ENCODE peak calls at places on chromosomes 2 and 18, in eight cellular contexts. L, D, X, G, P, V, T and E are unnamed samples.
A peak's percentile ranks its signal among the peaks of the same experiment; 100 is the strongest.

GRCh38 chr2:18047896-18048657 is 169.6 kb downstream of the KCNS3 start:
- DNase-seq in L (no peak), T (no peak), G (no peak), V (peak; percentile 72), D (peak; percentile 13), X (peak; percentile 4), P (no peak), E (peak; percentile 91)

GRCh38 chr2:37389984-37390765 is 45.7 kb downstream of the QPCT start:
- DNase-seq in X (peak; percentile 92), D (peak; percentile 26), T (peak; percentile 70), G (no peak), V (no peak), P (peak; percentile 88), L (no peak), E (no peak)

GRCh38 chr2:225002039-225002655 is 40.1 kb downstream of the DOCK10 start:
- DNase-seq in L (no peak), D (peak; percentile 53), G (no peak), X (no peak), T (peak; percentile 70), P (peak; percentile 70), V (peak; percentile 17), E (no peak)

GRCh38 chr2:145230546-145230945 is 710.6 kb upstream of the ZEB2 start:
- DNase-seq in X (no peak), V (no peak), T (peak; percentile 4), D (no peak), G (no peak), L (no peak), P (no peak), E (no peak)

GRCh38 chr2:3062476-3063260 is 314.9 kb downstream of the EIPR1 start:
- DNase-seq in V (no peak), G (no peak), D (no peak), L (no peak), T (no peak), X (no peak), P (no peak), E (no peak)

GRCh38 chr18:50429207-50429948 is 54.5 kb downstream of the SKA1 start:
- DNase-seq in G (no peak), X (no peak), P (peak; percentile 29), V (no peak), L (no peak), D (no peak), T (peak; percentile 3), E (no peak)

GRCh38 chr2:197108758-197109157 is 182.3 kb upstream of the PGAP1 start:
- DNase-seq in L (no peak), V (peak; percentile 86), P (no peak), D (peak; percentile 83), T (peak; percentile 70), X (no peak), G (no peak), E (no peak)

GRCh38 chr2:10035053-10035422 is 8.3 kb upstream of the KLF11 start:
- DNase-seq in L (no peak), G (no peak), X (no peak), V (no peak), T (no peak), D (no peak), P (no peak), E (no peak)

GRCh38 chr2:229610871-229611270 is 103.5 kb downstream of the DNER start:
- DNase-seq in X (no peak), V (no peak), D (no peak), G (no peak), T (no peak), L (no peak), P (no peak), E (no peak)

GRCh38 chr2:241762321-241762932 is 14.2 kb upstream of the GAL3ST2 start:
- DNase-seq in X (no peak), V (peak; percentile 6), D (no peak), G (no peak), L (no peak), T (no peak), P (no peak), E (no peak)

GRCh38 chr2:85213893-85214512 is 80.8 kb downstream of the TCF7L1 start:
- DNase-seq in T (no peak), D (no peak), L (no peak), V (no peak), G (no peak), X (no peak), P (no peak), E (no peak)

GRCh38 chr2:85213404-85213803 is 80.2 kb downstream of the TCF7L1 start:
- DNase-seq in T (no peak), L (no peak), V (peak; percentile 46), G (no peak), D (no peak), X (no peak), P (no peak), E (no peak)

GRCh38 chr2:85216051-85216431 is 82.8 kb downstream of the TCF7L1 start:
- DNase-seq in P (no peak), G (no peak), D (no peak), V (no peak), T (no peak), L (no peak), X (no peak), E (no peak)

GRCh38 chr2:85216927-85217326 is 83.7 kb downstream of the TCF7L1 start:
- DNase-seq in X (no peak), V (no peak), D (no peak), L (no peak), G (no peak), P (no peak), T (no peak), E (no peak)

GRCh38 chr2:85215074-85216050 is 82.2 kb downstream of the TCF7L1 start:
- DNase-seq in V (no peak), X (peak; percentile 21), D (no peak), G (peak; percentile 79), P (no peak), T (peak; percentile 99), L (peak; percentile 49), E (peak; percentile 56)
- H3K4me3 ChIP-seq in V (no peak overlapping the region), X (no peak overlapping the region), D (no peak overlapping the region), G (no peak overlapping the region), P (no peak overlapping the region), T (peak overlapping the region; percentile 7), L (no peak overlapping the region), E (no peak overlapping the region)

DNA sequence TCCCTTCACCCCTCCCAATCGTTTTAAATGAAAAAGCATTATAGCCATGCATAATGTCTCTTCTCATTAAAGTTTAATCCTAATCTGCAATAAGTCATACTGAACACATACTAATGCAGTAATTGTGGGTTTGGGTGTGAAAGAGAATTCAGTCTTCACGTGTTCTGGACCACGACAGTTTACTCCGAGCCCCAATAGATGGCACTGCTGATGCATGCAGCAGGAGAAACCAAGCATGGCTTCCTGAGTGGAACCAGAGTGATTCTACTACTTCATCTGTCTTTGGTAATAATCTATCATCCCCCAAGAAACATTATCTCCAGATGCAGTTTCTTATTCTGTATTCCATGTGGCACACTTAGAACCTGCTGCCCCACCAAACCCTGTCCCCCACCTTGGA is 47.0 kb upstream of the LAMA1 start:
- DNase-seq in V (no peak), L (no peak), T (no peak), D (no peak), X (no peak), P (no peak), G (no peak), E (no peak)
- TF ChIP-seq CTCF in V (no peak), L (peak; percentile 56), T (peak; percentile 49), D (peak; percentile 34), X (peak; percentile 48), P (no peak), G (peak; percentile 28), E (peak; percentile 54)

GRCh38 chr2:240064898-240065297 is 11.6 kb upstream of the OR6B3 start:
- DNase-seq in L (no peak), T (no peak), D (no peak), P (no peak), X (no peak), V (no peak), G (no peak), E (no peak)

GRCh38 chr2:240056678-240057077 is 3.4 kb upstream of the OR6B3 start:
- DNase-seq in P (no peak), D (no peak), L (peak; percentile 41), G (no peak), V (no peak), T (no peak), X (no peak), E (no peak)

GRCh38 chr2:240055177-240055917 is 2.0 kb upstream of the OR6B3 start:
- DNase-seq in G (no peak), L (no peak), T (no peak), X (no peak), D (no peak), V (no peak), P (no peak), E (no peak)

GRCh38 chr2:240066489-240066888 is 13.2 kb upstream of the OR6B3 start:
- DNase-seq in V (no peak), D (no peak), T (no peak), X (no peak), L (no peak), G (no peak), P (no peak), E (no peak)

DNA sequence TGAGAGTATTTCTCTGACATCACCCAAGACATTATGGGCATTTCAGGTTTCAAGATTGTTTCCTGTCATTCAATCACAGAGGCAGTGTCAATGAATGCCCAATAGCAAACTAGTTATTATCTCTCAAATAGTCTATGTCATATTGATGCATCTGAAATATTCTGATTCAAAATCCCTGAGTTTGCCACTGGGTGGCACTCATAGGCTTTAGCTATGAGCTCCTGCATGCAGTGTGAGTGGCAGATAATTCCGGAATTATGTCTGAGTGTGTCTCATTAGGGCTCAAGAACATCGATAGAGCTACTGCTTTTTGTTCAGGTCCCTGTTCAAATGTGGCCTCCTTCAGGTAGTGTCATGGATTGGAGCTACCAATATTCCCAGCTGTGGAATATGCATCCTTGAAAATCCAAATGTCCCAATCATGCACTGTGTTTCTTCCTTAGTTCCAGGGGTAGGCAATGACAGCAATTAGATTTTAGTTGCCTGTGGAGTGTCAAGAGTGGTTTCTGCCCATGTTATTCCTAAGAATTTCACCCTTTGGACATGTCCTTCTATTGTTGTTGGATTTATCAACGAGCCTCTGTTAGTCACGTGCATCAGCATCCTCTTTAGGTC is 7.8 kb upstream of the OR6B3 start:
- DNase-seq in V (no peak), L (no peak), G (peak; percentile 4), X (peak; percentile 16), T (peak; percentile 29), D (no peak), P (peak; percentile 60), E (no peak)
- H3K4me3 ChIP-seq in V (no peak overlapping the region), L (no peak overlapping the region), G (no peak overlapping the region), X (no peak overlapping the region), T (no peak overlapping the region), D (no peak overlapping the region), P (no peak overlapping the region), E (no peak overlapping the region)

GRCh38 chr2:64063924-64064331 is 44.7 kb upstream of the VPS54 start:
- DNase-seq in T (peak; percentile 40), G (no peak), L (no peak), D (peak; percentile 26), P (peak; percentile 89), V (no peak), X (no peak), E (peak; percentile 72)

GRCh38 chr2:64056021-64056420 is 36.8 kb upstream of the VPS54 start:
- DNase-seq in P (no peak), T (no peak), V (no peak), G (no peak), L (no peak), D (no peak), X (no peak), E (no peak)

GRCh38 chr2:64062840-64063239 is 43.6 kb upstream of the VPS54 start:
- DNase-seq in G (peak; percentile 29), P (peak; percentile 65), T (no peak), D (no peak), V (no peak), X (peak; percentile 45), L (no peak), E (peak; percentile 36)

GRCh38 chr2:64063454-64063853 is 44.2 kb upstream of the VPS54 start:
- DNase-seq in D (no peak), X (no peak), G (no peak), P (peak; percentile 29), T (no peak), L (no peak), V (no peak), E (no peak)

GRCh38 chr2:64059270-64059669 is 40.0 kb upstream of the VPS54 start:
- DNase-seq in G (no peak), L (no peak), V (no peak), T (no peak), D (no peak), P (no peak), X (no peak), E (no peak)
- TF ChIP-seq CTCF in G (no peak), L (no peak), V (no peak), T (no peak), D (no peak), P (no peak), X (no peak), E (no peak)